ENCODE peak calls at places on chromosomes 11 and 22, in seven cellular contexts. Q, L, U, V, Z, E and M are unnamed samples.

GRCh38 chr11:63682045-63682915 is 980 bp downstream of the RTN3 start:
- DNase-seq in Q (no peak), L (peak), U (peak), V (peak), Z (peak), E (no peak), M (no peak)

GRCh38 chr22:44546686-44547310 is 48.8 kb upstream of the RTL6 start:
- DNase-seq in Q (no peak), L (no peak), U (no peak), V (no peak), Z (no peak), E (no peak), M (no peak)

GRCh38 chr11:10856689-10857603 is 907 bp downstream of the ZBED5 start:
- DNase-seq in Q (no peak), L (peak), U (peak), V (no peak), Z (peak), E (no peak), M (peak)

GRCh38 chr11:66718320-66718971 is 10.6 kb downstream of the SPTBN2 start:
- DNase-seq in Q (no peak), L (no peak), U (no peak), V (peak), Z (peak), E (no peak), M (no peak)

GRCh38 chr11:72584293-72584921 is 89.8 kb downstream of the PDE2A start:
- DNase-seq in Q (peak), L (no peak), U (no peak), V (peak), Z (peak), E (no peak), M (no peak)

GRCh38 chr11:35065566-35065965 is 73.4 kb upstream of the CD44 start:
- DNase-seq in Q (no peak), L (no peak), U (no peak), V (no peak), Z (no peak), E (no peak), M (no peak)

GRCh38 chr11:57410287-57410686 is 16.6 kb downstream of the SLC43A3 start:
- DNase-seq in Q (no peak), L (no peak), U (no peak), V (no peak), Z (peak), E (no peak), M (no peak)

GRCh38 chr11:64095949-64096348 is 60.2 kb downstream of the FLRT1 start:
- DNase-seq in Q (no peak), L (peak), U (no peak), V (no peak), Z (no peak), E (no peak), M (no peak)

GRCh38 chr22:26610983-26611382 is 6.8 kb downstream of the CRYBB1 start:
- DNase-seq in Q (no peak), L (no peak), U (peak), V (no peak), Z (no peak), E (no peak), M (no peak)

GRCh38 chr11:107538821-107539220 is 26.7 kb downstream of the ALKBH8 start:
- DNase-seq in Q (no peak), L (no peak), U (no peak), V (no peak), Z (no peak), E (no peak), M (no peak)

GRCh38 chr11:116418388-116419041 is 354.3 kb downstream of the BUD13 start:
- DNase-seq in Q (no peak), L (no peak), U (no peak), V (no peak), Z (no peak), E (no peak), M (no peak)

GRCh38 chr22:42958937-42959336 is 56.0 kb downstream of the PACSIN2 start:
- DNase-seq in Q (no peak), L (no peak), U (no peak), V (no peak), Z (no peak), E (no peak), M (no peak)

GRCh38 chr11:1729692-1730011 is 20.7 kb downstream of the IFITM10 start:
- DNase-seq in Q (no peak), L (no peak), U (no peak), V (no peak), Z (no peak), E (no peak), M (no peak)

GRCh38 chr11:108697872-108698473 is 33.1 kb downstream of the DDX10 start:
- DNase-seq in Q (peak), L (peak), U (peak), V (peak), Z (peak), E (peak), M (peak)

GRCh38 chr11:84437129-84438123 is 1151.3 kb upstream of the CCDC90B start:
- DNase-seq in Q (no peak), L (peak), U (peak), V (peak), Z (peak), E (no peak), M (no peak)

GRCh38 chr11:45089845-45090499 is 56.5 kb upstream of the PRDM11 start:
- DNase-seq in Q (no peak), L (no peak), U (peak), V (peak), Z (peak), E (no peak), M (no peak)

GRCh38 chr11:76830639-76831312 is 29.9 kb upstream of the ACER3 start:
- DNase-seq in Q (no peak), L (no peak), U (no peak), V (no peak), Z (peak), E (no peak), M (no peak)

GRCh38 chr11:11972148-11972547 is 36.3 kb downstream of the DKK3 start:
- DNase-seq in Q (no peak), L (no peak), U (no peak), V (no peak), Z (no peak), E (no peak), M (no peak)

GRCh38 chr22:38080847-38081635 is 2.9 kb downstream of the SLC16A8 start:
- DNase-seq in Q (no peak), L (peak), U (peak), V (peak), Z (peak), E (no peak), M (no peak)

GRCh38 chr11:68813778-68814177 is 27.9 kb downstream of the CPT1A start:
- DNase-seq in Q (no peak), L (no peak), U (no peak), V (no peak), Z (no peak), E (no peak), M (no peak)

GRCh38 chr22:44578115-44578457 is 80.1 kb upstream of the RTL6 start:
- DNase-seq in Q (no peak), L (no peak), U (no peak), V (no peak), Z (no peak), E (no peak), M (no peak)

GRCh38 chr11:15636520-15637065 is 521.9 kb downstream of the INSC start:
- DNase-seq in Q (no peak), L (no peak), U (no peak), V (no peak), Z (no peak), E (no peak), M (no peak)

GRCh38 chr11:127052420-127052819 is 51.9 kb upstream of the KIRREL3 start:
- DNase-seq in Q (no peak), L (no peak), U (no peak), V (no peak), Z (no peak), E (peak), M (no peak)

GRCh38 chr11:17753153-17753552 is 18.6 kb downstream of the KCNC1 start:
- DNase-seq in Q (no peak), L (no peak), U (no peak), V (no peak), Z (no peak), E (no peak), M (no peak)

GRCh38 chr11:64855596-64856304 is 11.3 kb upstream of the CDC42BPG start:
- DNase-seq in Q (no peak), L (no peak), U (no peak), V (no peak), Z (no peak), E (no peak), M (no peak)

GRCh38 chr11:1918436-1919315 is 827 bp upstream of the TNNT3 start:
- DNase-seq in Q (no peak), L (no peak), U (no peak), V (no peak), Z (no peak), E (peak), M (peak)

GRCh38 chr22:39546889-39547586 is 14.5 kb upstream of the RPS19BP1 start:
- DNase-seq in Q (no peak), L (no peak), U (no peak), V (no peak), Z (peak), E (no peak), M (no peak)

GRCh38 chr22:48644997-48645396 is 1182.7 kb downstream of the BRD1 start:
- DNase-seq in Q (no peak), L (peak), U (no peak), V (no peak), Z (no peak), E (no peak), M (no peak)

GRCh38 chr22:25451480-25452114 is 112.9 kb upstream of the GRK3 start:
- DNase-seq in Q (no peak), L (no peak), U (no peak), V (no peak), Z (peak), E (no peak), M (no peak)